ENCODE peak calls at places on chromosome 4, in eight cellular contexts. G is astrocyte of the cerebellum, Y is HEK293T, F is NCI-H510A, I is EH, E is ovary, D is HTR-8/SVneo, Q is T-helper 2 cell. A is an unnamed sample.

GRCh38 chr4:35461931-35462659 is 782.2 kb downstream of the ARAP2 start:
- DNase-seq in G (no peak), Y (no peak), F (no peak), I (no peak), E (no peak), D (no peak), Q (no peak), A (no peak)

GRCh38 chr4:71732706-71733105 is 51.2 kb downstream of the GC start:
- DNase-seq in G (peak), Y (peak), F (peak), I (peak), E (no peak), D (no peak), Q (no peak), A (no peak)

GRCh38 chr4:42767669-42768068 is 110.8 kb upstream of the ATP8A1 start:
- DNase-seq in G (no peak), Y (no peak), F (no peak), I (no peak), E (no peak), D (no peak), Q (no peak), A (no peak)

GRCh38 chr4:9847971-9848764 is 66.7 kb downstream of the DRD5 start:
- DNase-seq in G (no peak), Y (no peak), F (no peak), I (no peak), E (no peak), D (no peak), Q (no peak), A (no peak)

GRCh38 chr4:145937990-145938611 is 522 bp downstream of the ZNF827 start:
- DNase-seq in G (no peak), Y (peak), F (peak), I (peak), E (peak), D (peak), Q (peak), A (peak)

GRCh38 chr4:62275470-62275869 is 1075.3 kb downstream of the ADGRL3 start:
- DNase-seq in G (no peak), Y (no peak), F (no peak), I (no peak), E (no peak), D (no peak), Q (no peak), A (no peak)

GRCh38 chr4:177511611-177512010 is 69.4 kb upstream of the AGA start:
- DNase-seq in G (no peak), Y (no peak), F (peak), I (no peak), E (no peak), D (no peak), Q (no peak), A (no peak)

GRCh38 chr4:179867300-179867878 is 2375.8 kb upstream of the TENM3 start:
- DNase-seq in G (no peak), Y (peak), F (peak), I (no peak), E (no peak), D (peak), Q (peak), A (no peak)

GRCh38 chr4:120843840-120844527 is 78.5 kb downstream of the PRDM5 start:
- DNase-seq in G (no peak), Y (peak), F (peak), I (peak), E (no peak), D (no peak), Q (peak), A (no peak)